ENCODE peak calls at places on chromosomes 4 and X, in seven cellular contexts. S, O, H, Z, G, B and T are unnamed samples.

GRCh38 chrX:8971116-8971515 is 62.8 kb downstream of the FAM9B start:
- DNase-seq in S (peak; percentile 28), O (no peak), H (no peak), Z (peak; percentile 41), G (no peak), B (peak; percentile 72), T (no peak)

GRCh38 chr4:66178901-66179300 is 508.6 kb upstream of the EPHA5 start:
- DNase-seq in S (peak; percentile 71), O (no peak), H (peak; percentile 18), Z (peak; percentile 35), G (peak; percentile 37), B (peak; percentile 52), T (no peak)

GRCh38 chrX:15384304-15384703 is at the start of gene VEGFD:
- DNase-seq in S (peak; percentile 0), O (no peak), H (no peak), Z (peak; percentile 2), G (no peak), B (peak; percentile 48), T (no peak)

GRCh38 chrX:37905436-37906147 is 58.2 kb upstream of the DYNLT3 start:
- DNase-seq in S (peak; percentile 27), O (no peak), H (no peak), Z (peak; percentile 12), G (no peak), B (no peak), T (peak; percentile 1)

GRCh38 chrX:8939344-8939743 is 94.6 kb downstream of the FAM9B start:
- DNase-seq in S (peak; percentile 51), O (no peak), H (no peak), Z (no peak), G (no peak), B (no peak), T (no peak)

GRCh38 chr4:105140684-105141490 is 5.8 kb upstream of the TET2 start:
- DNase-seq in S (peak; percentile 31), O (peak; percentile 2), H (no peak), Z (no peak), G (no peak), B (peak; percentile 51), T (no peak)

GRCh38 chr4:145380123-145380522 is 101.5 kb upstream of the SMAD1 start:
- DNase-seq in S (no peak), O (no peak), H (no peak), Z (no peak), G (no peak), B (no peak), T (no peak)

GRCh38 chr4:78409612-78410202 is 141.9 kb upstream of the ANXA3 start:
- DNase-seq in S (no peak), O (no peak), H (no peak), Z (no peak), G (no peak), B (no peak), T (no peak)

GRCh38 chr4:66591968-66592367 is 921.7 kb upstream of the EPHA5 start:
- DNase-seq in S (no peak), O (no peak), H (no peak), Z (no peak), G (no peak), B (no peak), T (no peak)

GRCh38 chr4:52037730-52038108 is 380 bp downstream of the SGCB start:
- DNase-seq in S (peak; percentile 85), O (peak; percentile 71), H (no peak), Z (no peak), G (peak; percentile 19), B (peak; percentile 50), T (peak; percentile 37)

GRCh38 chrX:37701588-37701987 is 16.0 kb downstream of the XK start:
- DNase-seq in S (peak; percentile 68), O (no peak), H (no peak), Z (no peak), G (no peak), B (no peak), T (no peak)

GRCh38 chrX:10119399-10119990 is 37.3 kb upstream of the CLCN4 start:
- DNase-seq in S (peak; percentile 71), O (peak; percentile 21), H (peak; percentile 49), Z (peak; percentile 84), G (peak; percentile 33), B (peak; percentile 90), T (peak; percentile 59)

GRCh38 chr4:153127773-153128494 is 76.3 kb upstream of the TRIM2 start:
- DNase-seq in S (peak; percentile 87), O (peak; percentile 81), H (no peak), Z (peak; percentile 90), G (peak; percentile 54), B (peak; percentile 91), T (peak; percentile 40)

GRCh38 chrX:12007881-12008280 is 130.4 kb upstream of the FRMPD4 start:
- DNase-seq in S (peak; percentile 64), O (no peak), H (peak; percentile 66), Z (peak; percentile 76), G (peak; percentile 0), B (peak; percentile 86), T (no peak)

GRCh38 chr4:102439835-102440234 is 61.3 kb upstream of the NFKB1 start:
- DNase-seq in S (peak; percentile 67), O (no peak), H (peak; percentile 71), Z (peak; percentile 79), G (peak; percentile 45), B (peak; percentile 93), T (no peak)

GRCh38 chr4:114108869-114109268 is 129.4 kb upstream of the ARSJ start:
- DNase-seq in S (peak; percentile 66), O (no peak), H (no peak), Z (no peak), G (no peak), B (peak; percentile 69), T (no peak)

GRCh38 chr4:48490012-48490679 is at the start of gene ZAR1:
- DNase-seq in S (peak; percentile 9), O (no peak), H (no peak), Z (no peak), G (no peak), B (no peak), T (no peak)

GRCh38 chrX:73916931-73917657 is 354.1 kb downstream of the CHIC1 start:
- DNase-seq in S (peak; percentile 40), O (no peak), H (peak; percentile 70), Z (peak; percentile 86), G (peak; percentile 38), B (peak; percentile 94), T (no peak)

GRCh38 chrX:118226060-118226428 is 109.4 kb upstream of the KLHL13 start:
- DNase-seq in S (peak; percentile 12), O (no peak), H (no peak), Z (peak; percentile 3), G (peak; percentile 3), B (peak; percentile 40), T (no peak)

GRCh38 chr4:153140294-153140693 is 63.9 kb upstream of the TRIM2 start:
- DNase-seq in S (peak; percentile 42), O (no peak), H (no peak), Z (peak; percentile 37), G (no peak), B (no peak), T (no peak)

GRCh38 chrX:56314334-56314733 is 82.2 kb downstream of the KLF8 start:
- DNase-seq in S (no peak), O (no peak), H (no peak), Z (no peak), G (no peak), B (peak; percentile 1), T (no peak)

GRCh38 chr4:51853027-51853682 is 10.2 kb downstream of the DCUN1D4 start:
- DNase-seq in S (peak; percentile 21), O (peak; percentile 10), H (no peak), Z (no peak), G (no peak), B (no peak), T (no peak)

GRCh38 chr4:35250771-35251170 is 993.5 kb downstream of the ARAP2 start:
- DNase-seq in S (no peak), O (no peak), H (no peak), Z (no peak), G (no peak), B (peak; percentile 1), T (no peak)